ENCODE peak calls at places on chromosomes 12 and 14, in five cellular contexts. R is CD4-positive, CD25-positive, alpha-beta regulatory T cell; O is stomach; M is heart left ventricle; P is iPS DF 6.9. D is an unnamed sample.
A peak's percentile ranks its signal among the peaks of the same experiment; 100 is the strongest.

GRCh38 chr14:67485501-67486095 is 2.9 kb downstream of the TMEM229B start:
- DNase-seq in O (no peak), M (no peak), P (no peak), R (no peak), D (no peak)

GRCh38 chr14:64423987-64424386 is 35.8 kb downstream of the MTHFD1 start:
- DNase-seq in M (no peak), R (no peak), P (no peak), O (no peak), D (no peak)

GRCh38 chr12:97464241-97465011 is 1.8 kb downstream of the RMST start:
- DNase-seq in P (peak; percentile 41), M (no peak), R (no peak), O (no peak), D (no peak)

GRCh38 chr12:105204916-105205315 is 31.1 kb downstream of the APPL2 start:
- DNase-seq in P (no peak), R (no peak), O (no peak), M (no peak), D (no peak)

GRCh38 chr12:2523317-2523716 is 271.5 kb upstream of the FKBP4 start:
- DNase-seq in P (no peak), O (no peak), R (no peak), M (no peak), D (no peak)

GRCh38 chr12:24617471-24617870 is 331.4 kb downstream of the BCAT1 start:
- DNase-seq in P (no peak), M (no peak), O (no peak), R (no peak), D (no peak)

GRCh38 chr12:10186299-10186698 is 7.5 kb downstream of the TMEM52B start:
- DNase-seq in O (peak; percentile 28), P (no peak), M (peak; percentile 42), R (no peak), D (peak; percentile 66)

GRCh38 chr12:39617887-39618286 is 1.7 kb downstream of the ABCD2 start:
- DNase-seq in M (no peak), R (no peak), O (no peak), P (no peak), D (no peak)

GRCh38 chr14:98858158-98858557 is 413.8 kb downstream of the BCL11B start:
- DNase-seq in O (no peak), R (no peak), M (no peak), P (no peak), D (no peak)

DNA sequence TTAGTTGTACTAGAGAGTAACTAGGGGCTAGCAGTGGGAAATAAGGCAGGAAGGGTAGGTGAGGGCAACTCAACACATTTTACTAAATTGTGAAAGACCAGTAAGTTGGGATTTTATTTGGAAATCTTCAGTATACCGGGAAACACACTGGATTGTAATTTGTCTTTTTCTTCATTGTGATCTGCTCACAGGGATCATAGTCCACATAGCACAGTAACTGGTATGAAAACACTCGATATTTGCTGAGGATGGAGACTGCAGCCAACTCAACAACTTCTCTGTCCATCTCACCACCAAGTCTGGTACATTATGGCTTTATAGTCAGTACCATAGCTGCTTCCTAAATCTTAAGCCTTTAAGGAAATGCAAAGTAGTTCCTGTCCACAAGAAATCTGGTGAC is 2.5 kb downstream of the SLIRP start:
- DNase-seq in O (no peak), P (no peak), M (no peak), R (no peak), D (no peak)
- H3K4me3 ChIP-seq in O (no peak overlapping the region), P (no peak overlapping the region), M (no peak overlapping the region), R (peak overlapping the region; percentile 9), D (no peak overlapping the region)

DNA sequence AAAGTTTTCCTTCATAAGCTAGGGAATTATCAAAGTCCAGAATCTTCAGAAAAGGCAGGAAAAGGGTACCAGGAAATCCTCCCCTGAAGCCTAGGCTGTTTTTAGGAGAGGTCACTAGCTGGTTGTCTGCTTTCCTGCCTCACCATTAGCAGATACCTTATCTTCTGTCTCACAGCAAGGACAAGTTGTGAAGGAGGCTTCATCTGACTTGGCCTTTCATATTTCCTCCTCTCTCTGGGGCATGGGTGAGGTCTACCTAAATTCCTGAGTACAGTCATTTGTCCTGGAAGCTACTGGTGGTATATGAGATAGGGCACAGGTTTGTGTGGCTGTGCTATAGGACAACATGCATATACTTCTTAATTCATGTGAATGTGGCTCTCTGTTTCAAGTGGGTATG is 2.3 kb downstream of the FOXJ2 start:
- DNase-seq in P (no peak), R (no peak), M (no peak), O (no peak), D (no peak)
- H3K4me3 ChIP-seq in P (no peak overlapping the region), R (peak overlapping the region; percentile 89), M (peak overlapping the region; percentile 97), O (peak overlapping the region; percentile 70), D (peak overlapping the region; percentile 72)

DNA sequence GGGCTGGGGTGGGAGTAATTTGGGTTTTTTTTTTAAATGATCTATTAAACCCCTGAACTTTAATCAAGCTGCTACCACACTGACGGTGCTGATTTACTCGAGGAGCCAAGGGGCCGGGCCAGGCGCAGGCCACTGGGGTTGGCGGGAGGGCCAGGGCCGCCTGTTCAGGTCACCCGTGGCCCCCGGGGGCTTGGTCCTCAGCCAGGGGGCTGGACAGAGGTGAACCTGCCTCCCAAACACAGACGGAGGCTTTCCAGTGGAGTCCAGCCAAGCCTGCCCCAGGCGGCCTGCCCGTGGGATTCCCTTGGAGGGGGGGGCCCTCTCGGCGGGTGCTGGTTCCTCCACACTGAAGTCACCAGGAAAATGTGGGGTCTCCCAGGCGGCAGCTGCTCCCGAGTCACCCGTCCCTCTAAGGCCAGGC is 167.0 kb upstream of the GSC start:
- DNase-seq in M (peak; percentile 31), P (no peak), O (peak; percentile 28), R (no peak), D (no peak)
- H3K4me3 ChIP-seq in M (peak overlapping the region; percentile 49), P (no peak overlapping the region), O (peak overlapping the region; percentile 32), R (no peak overlapping the region), D (no peak overlapping the region)

GRCh38 chr14:89366580-89367448 is 50.2 kb downstream of the FOXN3 start:
- DNase-seq in R (no peak), M (no peak), O (no peak), P (no peak), D (peak; percentile 59)

GRCh38 chr14:89360277-89360676 is 56.8 kb downstream of the FOXN3 start:
- DNase-seq in M (no peak), P (no peak), O (no peak), R (no peak), D (no peak)

GRCh38 chr14:89367449-89368120 is 49.4 kb downstream of the FOXN3 start:
- DNase-seq in P (no peak), R (no peak), M (no peak), O (peak; percentile 47), D (peak; percentile 54)

GRCh38 chr14:89365071-89365801 is 51.8 kb downstream of the FOXN3 start:
- DNase-seq in M (peak; percentile 57), O (peak; percentile 31), R (peak; percentile 29), P (no peak), D (peak; percentile 62)

DNA sequence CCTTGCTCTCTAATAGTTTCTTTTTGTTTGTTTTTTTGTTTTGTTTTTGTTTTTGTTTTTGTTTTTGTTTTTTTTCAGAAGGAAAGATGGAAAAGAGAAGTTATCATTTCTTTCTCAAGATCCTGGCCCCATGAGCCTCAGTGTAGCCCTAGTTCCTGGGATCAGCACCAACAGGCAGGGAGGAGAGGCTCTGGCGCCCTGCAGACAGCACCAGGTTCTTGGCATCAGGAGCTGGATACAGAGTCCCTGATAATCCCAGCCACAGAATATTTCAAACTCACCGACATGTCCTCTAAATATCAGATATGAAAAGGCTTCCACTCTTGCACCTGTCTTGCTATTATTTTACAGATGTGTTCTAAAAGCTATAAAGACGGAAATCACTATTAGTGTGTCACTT is 52.7 kb downstream of the FOXN3 start:
- DNase-seq in O (no peak), P (no peak), M (no peak), R (no peak), D (no peak)
- H3K4me3 ChIP-seq in O (no peak overlapping the region), P (no peak overlapping the region), M (no peak overlapping the region), R (peak overlapping the region; percentile 77), D (no peak overlapping the region)

D was measured in right atrium auricular region.